ENCODE peak calls at places on chromosomes 12 and 14, in six cellular contexts. D, L, M, K, J and O are unnamed samples.

GRCh38 chr12:94262228-94263010 is 114.0 kb downstream of the PLXNC1 start:
- DNase-seq in J (peak; percentile 33), L (peak; percentile 87), D (peak; percentile 90), M (peak; percentile 72), K (peak; percentile 99), O (no peak)

GRCh38 chr12:24596768-24597388 is 352.0 kb downstream of the BCAT1 start:
- DNase-seq in M (no peak), K (peak; percentile 77), D (no peak), L (no peak), J (no peak), O (no peak)

GRCh38 chr14:22471545-22472121 is 117.4 kb downstream of the DAD1 start:
- DNase-seq in L (no peak), M (peak; percentile 68), K (peak; percentile 47), D (peak; percentile 57), J (no peak), O (peak; percentile 13)

GRCh38 chr12:27710592-27711311 is at the start of gene MRPS35:
- DNase-seq in M (peak; percentile 90), J (peak; percentile 81), D (peak; percentile 93), K (peak; percentile 95), L (peak; percentile 93), O (peak; percentile 84)

GRCh38 chr12:110575326-110575725 is 7.8 kb downstream of the PPTC7 start:
- DNase-seq in L (no peak), K (peak; percentile 58), D (no peak), M (no peak), J (no peak), O (no peak)

GRCh38 chr12:49225551-49226166 is 36.8 kb upstream of the TUBA1A start:
- DNase-seq in M (no peak), D (no peak), L (no peak), J (no peak), K (peak; percentile 34), O (no peak)

GRCh38 chr14:90677484-90678045 is 138.7 kb downstream of the TTC7B start:
- DNase-seq in K (peak; percentile 77), J (no peak), L (no peak), D (no peak), M (no peak), O (no peak)

GRCh38 chr14:79598339-79598738 is 613.0 kb downstream of the DIO2 start:
- DNase-seq in K (peak; percentile 75), J (no peak), L (no peak), D (no peak), M (no peak), O (no peak)

GRCh38 chr14:76219873-76220272 is 68.2 kb downstream of the GPATCH2L start:
- DNase-seq in J (no peak), M (no peak), K (no peak), D (no peak), L (no peak), O (no peak)

GRCh38 chr12:66662729-66663128 is 16.1 kb downstream of the GRIP1 start:
- DNase-seq in J (no peak), D (no peak), L (no peak), K (peak; percentile 55), M (no peak), O (no peak)

GRCh38 chr14:68476212-68476964 is 316.5 kb downstream of the ZFP36L1 start:
- DNase-seq in D (peak; percentile 60), K (peak; percentile 94), M (peak; percentile 35), L (no peak), J (no peak), O (no peak)

GRCh38 chr12:15439459-15439858 is 117.2 kb downstream of the PTPRO start:
- DNase-seq in J (no peak), K (no peak), L (no peak), M (no peak), D (no peak), O (no peak)

GRCh38 chr14:35121887-35122695 is at the start of the genes PPP2R3C and PRORP:
- DNase-seq in K (peak; percentile 94), D (peak; percentile 90), L (peak; percentile 96), J (peak; percentile 91), M (peak; percentile 94), O (peak; percentile 92)

GRCh38 chr14:34297786-34298520 is 164.1 kb downstream of the SPTSSA start:
- DNase-seq in D (no peak), K (peak; percentile 14), L (no peak), M (no peak), J (no peak), O (no peak)

GRCh38 chr12:121819212-121819949 is 15.6 kb downstream of the SETD1B start:
- DNase-seq in D (no peak), M (no peak), K (no peak), J (no peak), L (peak; percentile 34), O (no peak)

GRCh38 chr14:68790656-68791077 is 2.2 kb downstream of the ZFP36L1 start:
- DNase-seq in M (no peak), K (no peak), D (no peak), L (peak; percentile 75), J (peak; percentile 56), O (no peak)

GRCh38 chr12:61713121-61713520 is 547.1 kb upstream of the USP15 start:
- DNase-seq in K (no peak), M (no peak), L (no peak), J (no peak), D (no peak), O (no peak)

GRCh38 chr14:43540948-43541347 is 966.1 kb downstream of the FSCB start:
- DNase-seq in L (no peak), M (no peak), D (no peak), K (no peak), J (no peak), O (no peak)

GRCh38 chr14:23866269-23866668 is 87.3 kb upstream of the DHRS4 start:
- DNase-seq in M (no peak), L (no peak), K (no peak), J (no peak), D (no peak), O (no peak)

GRCh38 chr12:80576641-80577418 is 130.6 kb upstream of the MYF6 start:
- DNase-seq in M (no peak), L (no peak), K (no peak), J (no peak), D (no peak), O (no peak)

GRCh38 chr12:87405918-87406317 is 623.3 kb downstream of the C12orf50 start:
- DNase-seq in L (no peak), K (no peak), J (no peak), M (no peak), D (no peak), O (no peak)

GRCh38 chr14:81849714-81850113 is 316.1 kb upstream of the SEL1L start:
- DNase-seq in L (no peak), K (no peak), J (no peak), M (no peak), D (no peak), O (no peak)

GRCh38 chr14:105999361-106000028 is 473.1 kb downstream of the TMEM121 start:
- DNase-seq in J (peak; percentile 73), M (no peak), D (peak; percentile 38), K (no peak), L (peak; percentile 85), O (no peak)

GRCh38 chr14:105475269-105475915 is 771 bp downstream of the CRIP2 start:
- DNase-seq in K (no peak), J (no peak), D (peak; percentile 70), L (no peak), M (peak; percentile 62), O (no peak)

DNA sequence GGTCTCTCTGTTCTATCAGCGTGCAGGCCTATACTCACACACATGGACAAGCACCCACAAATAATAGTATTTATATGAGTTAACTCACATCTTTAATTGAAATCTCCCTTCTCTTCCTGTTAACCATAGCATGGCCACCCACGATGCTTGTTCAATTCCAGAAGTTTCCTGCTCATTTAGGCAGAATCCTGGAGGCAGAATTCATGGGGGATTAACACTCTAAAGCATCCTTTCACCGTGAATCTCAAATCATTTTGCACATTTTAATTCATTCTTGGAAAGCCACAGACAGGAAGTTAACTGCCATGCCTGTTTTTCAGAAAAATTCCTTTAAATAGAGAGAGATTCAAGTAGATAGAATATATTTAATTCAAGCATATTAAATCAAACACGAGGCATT is 1465.2 kb upstream of the FLRT2 start:
- DNase-seq in L (no peak), J (no peak), K (no peak), M (no peak), D (no peak), O (no peak)
- H3K27ac ChIP-seq in L (no peak overlapping the region), J (no peak overlapping the region), K (no peak overlapping the region), M (no peak overlapping the region), D (no peak overlapping the region), O (no peak overlapping the region)

DNA sequence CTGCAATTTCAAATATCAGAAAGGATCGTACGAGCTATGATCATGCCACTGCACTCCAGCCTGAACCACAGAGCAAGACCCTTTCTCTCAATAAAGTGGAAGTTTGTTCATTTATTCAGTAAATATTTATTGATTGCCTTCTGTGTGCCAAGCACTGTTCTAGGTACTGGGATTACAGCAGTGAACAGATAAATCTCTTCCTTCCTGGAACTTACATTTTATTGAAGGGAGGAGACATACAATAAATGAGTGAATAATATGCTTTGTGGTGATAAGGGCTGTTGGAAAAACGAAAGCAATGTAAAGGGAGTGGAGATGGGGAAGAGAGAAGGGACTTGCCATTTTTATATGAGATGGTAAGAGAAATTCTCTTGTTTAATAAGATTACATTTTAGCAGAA is 1.6 kb downstream of the GSKIP start:
- DNase-seq in M (no peak), K (no peak), D (no peak), L (no peak), J (no peak), O (no peak)
- H3K27ac ChIP-seq in M (no peak overlapping the region), K (no peak overlapping the region), D (no peak overlapping the region), L (no peak overlapping the region), J (no peak overlapping the region), O (no peak overlapping the region)

GRCh38 chr12:52370906-52371608 is 3.8 kb upstream of the KRT85 start:
- DNase-seq in M (no peak), L (no peak), K (peak; percentile 72), D (peak; percentile 75), J (no peak), O (peak; percentile 76)
- H3K27ac ChIP-seq in M (no peak overlapping the region), L (no peak overlapping the region), K (no peak overlapping the region), D (no peak overlapping the region), J (no peak overlapping the region), O (peak overlapping the region; percentile 89)

GRCh38 chr12:103839103-103839502 is 1.9 kb downstream of the NT5DC3 start:
- DNase-seq in D (no peak), K (peak; percentile 58), L (no peak), M (no peak), J (no peak), O (no peak)

GRCh38 chr12:103840399-103840880 is 594 bp downstream of the NT5DC3 start:
- DNase-seq in K (no peak), M (peak; percentile 52), D (peak; percentile 30), J (no peak), L (peak; percentile 45), O (no peak)

GRCh38 chr12:103839893-103840292 is 1.1 kb downstream of the NT5DC3 start:
- DNase-seq in D (no peak), J (no peak), K (no peak), M (no peak), L (no peak), O (no peak)

GRCh38 chr12:103836345-103836744 is 4.7 kb downstream of the NT5DC3 start:
- DNase-seq in K (no peak), D (no peak), L (no peak), M (no peak), J (no peak), O (no peak)

DNA sequence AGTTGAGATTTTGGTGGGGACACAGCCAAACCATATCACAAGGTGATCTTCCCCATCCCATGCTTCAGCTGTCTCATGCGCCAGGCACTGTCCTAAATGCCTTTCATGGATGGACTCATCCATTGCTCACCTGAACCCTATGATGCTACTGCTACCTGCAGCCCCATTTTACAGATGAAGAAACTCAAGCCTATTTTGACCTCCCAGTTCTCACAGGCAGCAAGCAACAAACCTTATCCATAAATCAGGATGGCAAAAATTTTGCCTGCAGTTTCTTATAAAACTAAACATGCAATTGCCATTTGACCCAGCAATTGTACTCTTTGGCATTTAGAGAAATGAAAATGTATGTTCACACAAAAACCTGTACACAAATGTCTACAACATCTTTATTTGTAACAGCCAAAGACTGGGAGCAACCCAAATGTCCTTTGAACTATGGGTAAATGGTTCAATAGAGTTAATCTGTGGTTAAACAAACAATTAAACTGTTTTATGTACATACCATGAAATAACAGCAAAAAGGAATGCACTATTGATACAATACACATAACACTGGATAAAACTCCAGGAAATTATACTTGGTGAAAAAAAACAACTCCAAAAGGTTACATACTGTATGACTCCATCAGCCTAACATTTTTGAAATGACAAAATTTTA is 2.6 kb downstream of the NT5DC3 start:
- DNase-seq in M (no peak), J (no peak), D (no peak), K (no peak), L (no peak), O (no peak)
- H3K27ac ChIP-seq in M (no peak overlapping the region), J (no peak overlapping the region), D (no peak overlapping the region), K (no peak overlapping the region), L (no peak overlapping the region), O (no peak overlapping the region)